ENCODE peak calls at places on chromosomes 3 and 15, in eight cellular contexts. F is progenitor cell of endocrine pancreas; G is left ventricle myocardium superior; S is thoracic aorta; U is glutamatergic neuron; R is cardiac muscle cell; H is stimulated activated naive CD4-positive, alpha-beta T cell; K is fibroblast of lung. P is an unnamed sample.

GRCh38 chr15:78006567-78007205 is 70.8 kb downstream of the TBC1D2B start:
- DNase-seq in R (no peak), U (no peak), F (no peak), S (no peak), K (no peak), G (peak), H (no peak), P (no peak)

GRCh38 chr3:63918321-63918720 is 6.1 kb upstream of the SCAANT1 start:
- DNase-seq in S (no peak), U (no peak), R (peak), K (peak), G (no peak), H (no peak), F (no peak), P (peak)

GRCh38 chr15:80770356-80770705 is 8.8 kb upstream of the CEMIP start:
- DNase-seq in G (no peak), F (no peak), R (no peak), K (no peak), U (no peak), S (no peak), H (no peak), P (peak)

GRCh38 chr3:158791259-158791920 is 10.5 kb upstream of the MFSD1 start:
- DNase-seq in G (no peak), R (peak), H (no peak), F (no peak), U (no peak), K (peak), S (no peak), P (peak)

GRCh38 chr3:153026026-153026425 is 136.0 kb upstream of the RAP2B start:
- DNase-seq in S (no peak), K (peak), U (no peak), H (no peak), R (peak), G (no peak), F (no peak), P (peak)

GRCh38 chr15:48451241-48451640 is 120.0 kb downstream of the DUT start:
- DNase-seq in F (no peak), R (no peak), K (peak), U (no peak), S (no peak), H (no peak), G (no peak), P (no peak)

GRCh38 chr3:29521751-29522150 is 240.9 kb downstream of the RBMS3 start:
- DNase-seq in G (no peak), U (no peak), H (no peak), K (no peak), F (no peak), S (no peak), R (no peak), P (no peak)

GRCh38 chr3:161475905-161476304 is 20.7 kb upstream of the OTOL1 start:
- DNase-seq in R (no peak), G (no peak), U (no peak), H (no peak), K (peak), F (no peak), S (no peak), P (peak)

GRCh38 chr3:94862703-94863102 is 799.8 kb downstream of the NSUN3 start:
- DNase-seq in H (no peak), K (peak), S (no peak), F (no peak), R (peak), G (no peak), U (peak), P (peak)

GRCh38 chr3:161854232-161854771 is 357.7 kb downstream of the OTOL1 start:
- DNase-seq in G (no peak), H (no peak), F (no peak), U (peak), R (peak), K (peak), S (no peak), P (peak)

GRCh38 chr15:68487087-68487843 is 55.3 kb upstream of the ITGA11 start:
- DNase-seq in G (no peak), U (no peak), R (peak), F (no peak), S (peak), H (no peak), K (peak), P (no peak)

GRCh38 chr15:83571820-83572707 is 81.9 kb upstream of the ADAMTSL3 start:
- DNase-seq in U (no peak), R (peak), K (peak), H (no peak), G (no peak), S (no peak), F (no peak), P (peak)

GRCh38 chr3:158470944-158471638 is 99.9 kb upstream of the MLF1 start:
- DNase-seq in H (no peak), U (no peak), R (peak), F (no peak), G (no peak), S (no peak), K (peak), P (peak)

GRCh38 chr15:94105760-94106159 is 125.6 kb upstream of the MCTP2 start:
- DNase-seq in R (no peak), S (no peak), K (peak), H (no peak), U (no peak), G (no peak), F (no peak), P (no peak)

GRCh38 chr3:55481067-55481917 is 5.8 kb downstream of the WNT5A start:
- DNase-seq in G (peak), U (peak), S (no peak), H (no peak), K (peak), F (no peak), R (peak), P (peak)

GRCh38 chr15:40584191-40584590 is 9.9 kb upstream of the KNL1 start:
- DNase-seq in K (no peak), S (no peak), H (no peak), G (no peak), R (no peak), U (no peak), F (no peak), P (no peak)

GRCh38 chr3:72951259-72951722 is 45.3 kb upstream of the PPP4R2 start:
- DNase-seq in R (no peak), K (no peak), F (no peak), H (no peak), S (no peak), U (no peak), G (no peak), P (no peak)

GRCh38 chr15:56244811-56245576 is 1.3 kb upstream of the RFX7 start:
- DNase-seq in R (no peak), H (peak), U (peak), F (no peak), K (no peak), G (peak), S (no peak), P (no peak)

GRCh38 chr15:25787855-25788521 is 75.1 kb downstream of the ATP10A start:
- DNase-seq in S (no peak), K (peak), H (no peak), G (no peak), U (no peak), R (peak), F (no peak), P (no peak)